ENCODE peak calls at places on chromosomes 13 and 19, in nine cellular contexts. P, N, J, X, S, B, G, O and U are unnamed samples.

GRCh38 chr19:3950871-3951861 is 18.3 kb downstream of the NMRK2 start:
- DNase-seq in P (no peak), N (no peak), J (peak; percentile 31), X (no peak), S (no peak), B (no peak), G (no peak), O (no peak), U (no peak)

GRCh38 chr19:58492265-58492664 is 16.1 kb downstream of the ZNF446 start:
- DNase-seq in P (no peak), N (no peak), J (no peak), X (no peak), S (no peak), B (no peak), G (no peak), O (no peak), U (no peak)

GRCh38 chr19:35995655-35995993 is 636 bp downstream of the SDHAF1 start:
- DNase-seq in P (peak; percentile 42), N (no peak), J (peak; percentile 58), X (no peak), S (peak; percentile 62), B (peak; percentile 16), G (peak; percentile 74), O (no peak), U (no peak)

GRCh38 chr19:12648088-12648487 is 18.5 kb downstream of the MAN2B1 start:
- DNase-seq in P (no peak), N (no peak), J (peak; percentile 26), X (no peak), S (no peak), B (no peak), G (no peak), O (no peak), U (no peak)

GRCh38 chr19:54325194-54325621 is 12.2 kb upstream of the LILRA5 start:
- DNase-seq in P (peak; percentile 28), N (no peak), J (peak; percentile 40), X (no peak), S (no peak), B (peak; percentile 44), G (no peak), O (no peak), U (no peak)

GRCh38 chr19:10836478-10837325 is 690 bp upstream of the TMED1 start:
- DNase-seq in P (peak; percentile 78), N (peak; percentile 65), J (peak; percentile 91), X (peak; percentile 82), S (peak; percentile 92), B (peak; percentile 70), G (peak; percentile 97), O (no peak), U (peak; percentile 78)

GRCh38 chr13:59259416-59260000 is 904.2 kb downstream of the DIAPH3 start:
- DNase-seq in P (no peak), N (no peak), J (no peak), X (no peak), S (no peak), B (no peak), G (no peak), O (no peak), U (no peak)

GRCh38 chr13:44818016-44818415 is 171.3 kb downstream of the NUFIP1 start:
- DNase-seq in P (no peak), N (no peak), J (no peak), X (no peak), S (no peak), B (no peak), G (no peak), O (no peak), U (no peak)

GRCh38 chr19:7494416-7495098 is 5.7 kb upstream of the PEX11G start:
- DNase-seq in P (no peak), N (no peak), J (peak; percentile 88), X (peak; percentile 32), S (no peak), B (no peak), G (no peak), O (no peak), U (peak; percentile 72)

GRCh38 chr19:51156710-51157109 is 14.6 kb downstream of the SIGLEC7 start:
- DNase-seq in P (no peak), N (no peak), J (no peak), X (no peak), S (no peak), B (no peak), G (no peak), O (no peak), U (no peak)

DNA sequence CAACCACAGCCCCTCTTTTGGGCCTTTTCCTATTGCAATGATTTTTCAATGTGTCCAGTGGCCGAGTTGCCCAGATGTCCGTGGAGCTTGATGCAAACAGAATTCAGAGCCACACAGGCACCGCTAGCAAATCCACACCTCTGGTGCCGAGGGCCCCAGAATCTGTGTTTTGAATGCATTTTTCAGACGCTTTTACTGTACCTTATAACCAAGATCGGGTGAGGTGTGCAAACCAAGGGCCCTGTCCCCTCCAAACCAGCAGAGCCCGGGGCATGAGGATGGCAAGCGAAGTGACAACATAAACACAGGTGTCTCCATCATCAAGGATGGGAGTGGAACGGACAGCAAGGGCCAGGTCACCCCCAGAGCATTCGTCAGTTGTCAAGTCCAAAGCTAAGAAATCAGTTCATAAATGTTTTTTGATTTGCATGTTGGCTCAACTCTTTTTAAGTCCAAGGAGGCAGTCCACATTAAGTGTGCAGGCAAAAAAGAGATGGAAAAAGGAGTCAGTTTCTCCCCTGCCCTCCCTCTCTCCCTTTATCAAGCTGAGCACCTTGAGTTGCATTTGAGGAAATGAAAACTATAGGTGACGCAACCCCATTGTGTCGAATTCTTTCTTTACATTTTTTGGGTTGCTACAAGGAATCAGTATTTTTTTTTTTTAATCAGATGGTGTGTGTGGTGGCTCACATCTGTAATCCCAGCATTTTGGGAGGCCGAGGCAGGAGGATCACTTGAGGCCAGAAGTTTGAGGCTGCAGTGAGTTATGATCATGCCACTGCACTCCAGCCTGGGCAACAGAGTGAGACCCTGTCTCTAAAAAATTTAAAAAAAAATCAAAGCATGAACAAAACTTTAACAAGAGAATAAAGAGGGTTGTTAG is 2.9 kb downstream of the CCDC8 start:
- DNase-seq in P (no peak), N (no peak), J (no peak), X (no peak), S (peak; percentile 14), B (no peak), G (no peak), O (no peak), U (no peak)
- H3K4me1 ChIP-seq in P (no peaks in the 10 kb centered on the region), N (peaks cover 24% of the 10 kb centered on the region), J (peaks cover 54% of the 10 kb centered on the region), X (peaks cover 14% of the 10 kb centered on the region), S (peaks cover 11% of the 10 kb centered on the region), B (no peaks in the 10 kb centered on the region), G (no peaks in the 10 kb centered on the region), O (no peaks in the 10 kb centered on the region), U (peaks cover 50% of the 10 kb centered on the region)

DNA sequence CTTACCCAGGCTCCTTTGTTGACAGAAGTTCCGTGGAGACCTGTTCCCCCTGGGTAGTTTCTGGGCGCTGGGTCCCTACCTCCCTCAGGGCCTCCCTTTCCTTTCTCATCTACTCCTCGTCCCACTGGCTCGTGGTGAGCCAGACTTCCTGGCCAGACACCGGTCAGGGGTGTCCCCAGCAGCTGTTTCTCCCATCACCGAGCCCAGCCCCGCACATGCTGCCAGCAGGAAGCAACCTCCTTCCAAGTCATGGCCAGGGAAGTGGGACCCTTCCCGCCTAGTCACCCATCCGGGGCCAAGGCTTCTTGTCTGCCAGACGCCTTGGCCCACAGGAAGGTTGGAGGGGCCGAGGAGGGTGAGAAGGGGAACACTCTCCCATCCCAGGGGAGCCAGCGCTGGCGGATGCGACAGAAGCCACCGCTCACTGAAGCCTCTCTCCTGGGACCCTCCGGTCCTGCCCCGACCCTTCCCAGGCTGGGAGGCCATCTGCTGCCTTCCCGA is 5.7 kb downstream of the PAK4 start:
- DNase-seq in P (peak; percentile 52), N (no peak), J (peak; percentile 21), X (no peak), S (no peak), B (no peak), G (no peak), O (no peak), U (peak; percentile 64)
- H3K4me1 ChIP-seq in P (peaks cover 10% of the 10 kb centered on the region), N (peaks cover 28% of the 10 kb centered on the region), J (peaks cover 87% of the 10 kb centered on the region), X (peaks cover 71% of the 10 kb centered on the region), S (peaks cover 79% of the 10 kb centered on the region), B (no peaks in the 10 kb centered on the region), G (peaks cover 42% of the 10 kb centered on the region), O (peaks cover 15% of the 10 kb centered on the region), U (no peaks in the 10 kb centered on the region)

GRCh38 chr13:40595693-40596092 is 70.7 kb downstream of the FOXO1 start:
- DNase-seq in P (no peak), N (peak; percentile 18), J (no peak), X (no peak), S (no peak), B (no peak), G (no peak), O (no peak), U (no peak)

GRCh38 chr13:40599146-40599545 is 67.3 kb downstream of the FOXO1 start:
- DNase-seq in P (no peak), N (no peak), J (no peak), X (no peak), S (no peak), B (no peak), G (no peak), O (no peak), U (no peak)

GRCh38 chr13:40597735-40598365 is 68.6 kb downstream of the FOXO1 start:
- DNase-seq in P (no peak), N (no peak), J (peak; percentile 43), X (peak; percentile 45), S (peak; percentile 62), B (no peak), G (peak; percentile 58), O (no peak), U (no peak)

GRCh38 chr13:40598599-40598998 is 67.8 kb downstream of the FOXO1 start:
- DNase-seq in P (no peak), N (peak; percentile 26), J (peak; percentile 34), X (no peak), S (no peak), B (no peak), G (no peak), O (no peak), U (no peak)

GRCh38 chr13:40596484-40596883 is 70.0 kb downstream of the FOXO1 start:
- DNase-seq in P (no peak), N (no peak), J (no peak), X (no peak), S (no peak), B (no peak), G (no peak), O (no peak), U (no peak)
- H3K4me1 ChIP-seq in P (no peaks in the 10 kb centered on the region), N (no peaks in the 10 kb centered on the region), J (peaks cover 59% of the 10 kb centered on the region), X (peaks cover 14% of the 10 kb centered on the region), S (peaks cover 22% of the 10 kb centered on the region), B (peaks cover 97% of the 10 kb centered on the region), G (peaks cover 20% of the 10 kb centered on the region), O (peaks cover 13% of the 10 kb centered on the region), U (no peaks in the 10 kb centered on the region)

DNA sequence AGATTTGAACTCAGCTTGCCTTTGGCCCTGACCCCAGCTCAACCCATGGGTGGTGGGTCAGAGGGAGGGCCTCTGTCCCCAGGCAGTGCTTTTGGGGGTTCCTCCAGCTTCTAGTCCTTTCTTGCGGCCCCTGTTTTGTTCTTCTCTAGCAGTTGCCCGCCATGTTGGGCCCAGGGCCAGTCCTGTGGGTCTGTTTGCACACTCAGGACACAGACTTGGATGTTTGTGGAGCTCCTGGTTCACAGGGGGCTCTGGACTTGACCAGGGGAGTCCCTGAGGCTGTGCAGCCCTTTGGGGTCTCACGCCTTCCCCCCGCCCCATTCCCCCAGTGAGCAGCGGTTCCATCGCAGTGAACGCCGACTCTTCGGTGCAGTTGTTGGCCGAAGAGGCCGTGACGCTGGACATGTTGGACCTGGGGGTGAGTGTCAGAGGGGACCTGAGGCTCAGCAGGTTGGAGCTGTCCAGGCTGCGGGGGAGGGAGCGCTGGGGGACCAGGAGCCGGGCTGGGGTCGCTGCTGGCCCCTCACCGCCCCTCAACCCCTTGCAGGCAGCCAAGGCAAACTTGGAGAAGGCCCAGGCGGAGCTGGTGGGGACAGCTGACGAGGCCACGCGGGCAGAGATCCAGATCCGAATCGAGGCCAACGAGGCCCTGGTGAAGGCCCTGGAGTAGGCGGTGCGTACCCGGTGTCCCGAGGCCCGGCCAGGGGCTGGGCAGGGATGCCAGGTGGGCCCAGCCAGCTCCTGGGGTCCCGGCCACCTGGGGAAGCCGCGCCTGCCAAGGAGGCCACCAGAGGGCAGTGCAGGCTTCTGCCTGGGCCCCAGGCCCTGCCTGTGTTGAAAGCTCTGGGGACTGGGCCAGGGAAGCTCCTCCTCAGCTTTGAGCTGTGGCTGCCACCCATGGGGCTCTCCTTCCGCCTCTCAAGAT is 2.5 kb downstream of the ATP5F1D start:
- DNase-seq in P (peak; percentile 91), N (peak; percentile 51), J (peak; percentile 91), X (peak; percentile 91), S (peak; percentile 91), B (peak; percentile 80), G (peak; percentile 74), O (no peak), U (peak; percentile 89)
- H3K4me1 ChIP-seq in P (peaks cover 20% of the 10 kb centered on the region), N (peaks cover 46% of the 10 kb centered on the region), J (peaks cover 78% of the 10 kb centered on the region), X (peaks cover 66% of the 10 kb centered on the region), S (peaks cover 69% of the 10 kb centered on the region), B (peaks cover 53% of the 10 kb centered on the region), G (peaks cover 48% of the 10 kb centered on the region), O (peaks cover 30% of the 10 kb centered on the region), U (no peaks in the 10 kb centered on the region)